ENCODE peak calls at places on chromosomes 4 and X, in nine cellular contexts. One of them, this sample, is unnamed.

GRCh38 chr4:119016636-119017035 is 119.0 kb upstream of the MYOZ2 start:
- DNase-seq in esophagus squamous epithelium: no peak
- DNase-seq in ovary: no peak
- DNase-seq in spleen: no peak
- DNase-seq in Peyer's patch: no peak
- DNase-seq in IMR-90: peak; percentile 93
- DNase-seq in H1: no peak
- DNase-seq in heart left ventricle: no peak
- DNase-seq in body of pancreas: no peak
- DNase-seq in this sample: no peak

GRCh38 chr4:118265312-118266144 is 87.3 kb downstream of the PRSS12 start:
- DNase-seq in ovary: peak; percentile 55
- DNase-seq in H1: no peak
- DNase-seq in esophagus squamous epithelium: no peak
- DNase-seq in spleen: peak; percentile 74
- DNase-seq in IMR-90: no peak
- DNase-seq in Peyer's patch: no peak
- DNase-seq in body of pancreas: peak; percentile 60
- DNase-seq in heart left ventricle: no peak
- DNase-seq in this sample: no peak

GRCh38 chrX:31318866-31319265 is 247.0 kb upstream of the FTHL17 start:
- DNase-seq in heart left ventricle: no peak
- DNase-seq in spleen: no peak
- DNase-seq in IMR-90: no peak
- DNase-seq in H1: no peak
- DNase-seq in Peyer's patch: no peak
- DNase-seq in esophagus squamous epithelium: no peak
- DNase-seq in body of pancreas: no peak
- DNase-seq in ovary: no peak
- DNase-seq in this sample: no peak

GRCh38 chrX:153988493-153988892 is 15.9 kb downstream of the TMEM187 start:
- DNase-seq in ovary: no peak
- DNase-seq in esophagus squamous epithelium: no peak
- DNase-seq in spleen: no peak
- DNase-seq in Peyer's patch: no peak
- DNase-seq in body of pancreas: no peak
- DNase-seq in H1: no peak
- DNase-seq in heart left ventricle: no peak
- DNase-seq in IMR-90: no peak
- DNase-seq in this sample: no peak

GRCh38 chrX:119391279-119391678 is 7.9 kb upstream of the SLC25A43 start:
- DNase-seq in heart left ventricle: no peak
- DNase-seq in IMR-90: peak; percentile 25
- DNase-seq in Peyer's patch: no peak
- DNase-seq in H1: no peak
- DNase-seq in spleen: no peak
- DNase-seq in body of pancreas: peak; percentile 47
- DNase-seq in ovary: no peak
- DNase-seq in esophagus squamous epithelium: no peak
- DNase-seq in this sample: no peak

GRCh38 chr4:101948951-101949350 is 158.4 kb downstream of the BANK1 start:
- DNase-seq in IMR-90: peak; percentile 31
- DNase-seq in ovary: no peak
- DNase-seq in H1: no peak
- DNase-seq in spleen: no peak
- DNase-seq in heart left ventricle: no peak
- DNase-seq in body of pancreas: no peak
- DNase-seq in esophagus squamous epithelium: no peak
- DNase-seq in Peyer's patch: no peak
- DNase-seq in this sample: no peak

GRCh38 chr4:123381996-123382395 is 14.6 kb upstream of the SPRY1 start:
- DNase-seq in H1: no peak
- DNase-seq in IMR-90: no peak
- DNase-seq in esophagus squamous epithelium: no peak
- DNase-seq in body of pancreas: no peak
- DNase-seq in heart left ventricle: no peak
- DNase-seq in spleen: no peak
- DNase-seq in Peyer's patch: no peak
- DNase-seq in ovary: no peak
- DNase-seq in this sample: no peak

GRCh38 chrX:138964501-138964900 is 253.0 kb upstream of the FGF13 start:
- DNase-seq in body of pancreas: no peak
- DNase-seq in spleen: no peak
- DNase-seq in esophagus squamous epithelium: no peak
- DNase-seq in IMR-90: no peak
- DNase-seq in Peyer's patch: no peak
- DNase-seq in heart left ventricle: peak; percentile 4
- DNase-seq in ovary: no peak
- DNase-seq in H1: no peak
- DNase-seq in this sample: no peak

GRCh38 chr4:54277691-54278090 is 48.6 kb downstream of the PDGFRA start:
- DNase-seq in spleen: no peak
- DNase-seq in H1: no peak
- DNase-seq in heart left ventricle: no peak
- DNase-seq in body of pancreas: no peak
- DNase-seq in IMR-90: peak; percentile 92
- DNase-seq in esophagus squamous epithelium: no peak
- DNase-seq in Peyer's patch: no peak
- DNase-seq in ovary: no peak
- DNase-seq in this sample: no peak

GRCh38 chrX:155020591-155020990 is 1.9 kb downstream of the F8 start:
- DNase-seq in ovary: no peak
- DNase-seq in IMR-90: no peak
- DNase-seq in esophagus squamous epithelium: no peak
- DNase-seq in heart left ventricle: no peak
- DNase-seq in H1: no peak
- DNase-seq in spleen: no peak
- DNase-seq in body of pancreas: no peak
- DNase-seq in Peyer's patch: no peak
- DNase-seq in this sample: no peak

GRCh38 chr4:110798682-110799081 is 175.8 kb upstream of the PITX2 start:
- DNase-seq in IMR-90: no peak
- DNase-seq in H1: no peak
- DNase-seq in Peyer's patch: no peak
- DNase-seq in body of pancreas: no peak
- DNase-seq in heart left ventricle: no peak
- DNase-seq in spleen: no peak
- DNase-seq in ovary: no peak
- DNase-seq in esophagus squamous epithelium: no peak
- DNase-seq in this sample: peak; percentile 83

GRCh38 chr4:89615056-89615455 is 221.9 kb downstream of the SNCA start:
- DNase-seq in H1: no peak
- DNase-seq in Peyer's patch: no peak
- DNase-seq in heart left ventricle: no peak
- DNase-seq in ovary: no peak
- DNase-seq in spleen: no peak
- DNase-seq in IMR-90: no peak
- DNase-seq in esophagus squamous epithelium: no peak
- DNase-seq in body of pancreas: no peak
- DNase-seq in this sample: no peak

GRCh38 chr4:155564880-155565279 is 101.8 kb upstream of the GUCY1A1 start:
- DNase-seq in Peyer's patch: no peak
- DNase-seq in esophagus squamous epithelium: no peak
- DNase-seq in heart left ventricle: no peak
- DNase-seq in H1: no peak
- DNase-seq in ovary: no peak
- DNase-seq in IMR-90: no peak
- DNase-seq in spleen: no peak
- DNase-seq in body of pancreas: no peak
- DNase-seq in this sample: no peak

GRCh38 chr4:10094841-10095240 is 21.8 kb downstream of the WDR1 start:
- DNase-seq in H1: no peak
- DNase-seq in Peyer's patch: no peak
- DNase-seq in body of pancreas: no peak
- DNase-seq in heart left ventricle: no peak
- DNase-seq in spleen: no peak
- DNase-seq in ovary: no peak
- DNase-seq in IMR-90: no peak
- DNase-seq in esophagus squamous epithelium: no peak
- DNase-seq in this sample: no peak

GRCh38 chr4:126938023-126938422 is 694.7 kb upstream of the INTU start:
- DNase-seq in body of pancreas: no peak
- DNase-seq in Peyer's patch: no peak
- DNase-seq in heart left ventricle: no peak
- DNase-seq in ovary: no peak
- DNase-seq in IMR-90: peak; percentile 33
- DNase-seq in H1: no peak
- DNase-seq in esophagus squamous epithelium: no peak
- DNase-seq in spleen: no peak
- DNase-seq in this sample: no peak

GRCh38 chrX:13622565-13622964 is 30.4 kb upstream of the TCEANC start:
- DNase-seq in body of pancreas: no peak
- DNase-seq in IMR-90: no peak
- DNase-seq in heart left ventricle: no peak
- DNase-seq in spleen: no peak
- DNase-seq in esophagus squamous epithelium: no peak
- DNase-seq in ovary: no peak
- DNase-seq in Peyer's patch: no peak
- DNase-seq in H1: no peak
- DNase-seq in this sample: no peak

GRCh38 chrX:52995135-52995973 is 37.0 kb upstream of the FAM156A start:
- DNase-seq in esophagus squamous epithelium: peak; percentile 56
- DNase-seq in H1: peak; percentile 82
- DNase-seq in heart left ventricle: peak; percentile 94
- DNase-seq in body of pancreas: peak; percentile 92
- DNase-seq in IMR-90: peak; percentile 94
- DNase-seq in ovary: peak; percentile 94
- DNase-seq in spleen: peak; percentile 94
- DNase-seq in Peyer's patch: peak; percentile 85
- DNase-seq in this sample: peak; percentile 98

GRCh38 chr4:107034091-107034698 is 1.9 kb downstream of the DKK2 start:
- DNase-seq in Peyer's patch: no peak
- DNase-seq in heart left ventricle: peak; percentile 9
- DNase-seq in body of pancreas: peak; percentile 10
- DNase-seq in H1: peak; percentile 71
- DNase-seq in IMR-90: no peak
- DNase-seq in ovary: peak; percentile 35
- DNase-seq in spleen: peak; percentile 75
- DNase-seq in esophagus squamous epithelium: no peak
- DNase-seq in this sample: peak; percentile 22

GRCh38 chr4:52869196-52869595 is 7.1 kb downstream of the RASL11B start:
- DNase-seq in spleen: no peak
- DNase-seq in heart left ventricle: peak; percentile 74
- DNase-seq in IMR-90: peak; percentile 36
- DNase-seq in H1: no peak
- DNase-seq in body of pancreas: peak; percentile 16
- DNase-seq in esophagus squamous epithelium: no peak
- DNase-seq in Peyer's patch: no peak
- DNase-seq in ovary: peak; percentile 84
- DNase-seq in this sample: peak; percentile 87

DNA sequence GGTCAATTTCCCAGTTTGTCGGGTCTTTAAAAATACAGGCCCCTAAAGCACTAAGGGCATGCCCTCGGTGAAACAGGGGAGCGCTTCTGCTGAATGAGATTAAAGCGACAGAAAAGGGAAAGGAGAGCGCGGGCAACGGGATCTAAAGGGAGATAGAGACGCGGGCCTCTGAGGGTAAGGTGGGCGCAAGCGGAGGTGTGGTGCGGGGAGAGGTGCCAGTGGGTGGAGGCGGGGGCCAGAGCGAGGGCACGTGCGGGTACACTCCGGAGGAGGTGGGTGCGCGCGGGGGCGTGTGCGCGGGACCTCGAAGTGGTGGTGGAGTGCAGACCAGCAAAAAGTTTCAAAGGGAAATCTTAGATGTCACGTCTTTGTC is 777 bp upstream of the TET2 start:
- DNase-seq in spleen: peak; percentile 88
- DNase-seq in IMR-90: no peak
- DNase-seq in body of pancreas: no peak
- DNase-seq in Peyer's patch: peak; percentile 38
- DNase-seq in ovary: no peak
- DNase-seq in esophagus squamous epithelium: peak; percentile 2
- DNase-seq in H1: peak; percentile 66
- DNase-seq in heart left ventricle: no peak
- DNase-seq in this sample: peak; percentile 24
- TF ChIP-seq CTCF in spleen: no peak
- TF ChIP-seq CTCF in IMR-90: no peak
- TF ChIP-seq CTCF in body of pancreas: no peak
- TF ChIP-seq CTCF in Peyer's patch: no peak
- TF ChIP-seq CTCF in ovary: no peak
- TF ChIP-seq CTCF in esophagus squamous epithelium: no peak
- TF ChIP-seq CTCF in H1: no peak
- TF ChIP-seq CTCF in heart left ventricle: no peak
- TF ChIP-seq CTCF in this sample: no peak

GRCh38 chr4:48985976-48986653 is at the start of gene CWH43:
- DNase-seq in esophagus squamous epithelium: no peak
- DNase-seq in ovary: no peak
- DNase-seq in heart left ventricle: no peak
- DNase-seq in Peyer's patch: no peak
- DNase-seq in spleen: no peak
- DNase-seq in H1: peak; percentile 80
- DNase-seq in IMR-90: no peak
- DNase-seq in body of pancreas: no peak
- DNase-seq in this sample: no peak
- TF ChIP-seq POLR2A in esophagus squamous epithelium: no peak
- TF ChIP-seq POLR2A in ovary: no peak
- TF ChIP-seq POLR2A in heart left ventricle: no peak
- TF ChIP-seq POLR2A in Peyer's patch: no peak
- TF ChIP-seq POLR2A in spleen: no peak
- TF ChIP-seq POLR2A in H1: no peak
- TF ChIP-seq POLR2A in IMR-90: no peak
- TF ChIP-seq POLR2A in body of pancreas: no peak
- TF ChIP-seq POLR2A in this sample: no peak

GRCh38 chr4:153116101-153116680 is 88.1 kb upstream of the TRIM2 start:
- DNase-seq in body of pancreas: no peak
- DNase-seq in heart left ventricle: no peak
- DNase-seq in H1: no peak
- DNase-seq in Peyer's patch: no peak
- DNase-seq in esophagus squamous epithelium: no peak
- DNase-seq in ovary: no peak
- DNase-seq in spleen: no peak
- DNase-seq in IMR-90: no peak
- DNase-seq in this sample: no peak
- H3K4me3 ChIP-seq in body of pancreas: no peak overlapping the region
- H3K4me3 ChIP-seq in heart left ventricle: peak overlapping the region; percentile 20
- H3K4me3 ChIP-seq in H1: no peak overlapping the region
- H3K4me3 ChIP-seq in Peyer's patch: no peak overlapping the region
- H3K4me3 ChIP-seq in esophagus squamous epithelium: peak overlapping the region; percentile 46
- H3K4me3 ChIP-seq in ovary: peak overlapping the region; percentile 3
- H3K4me3 ChIP-seq in spleen: no peak overlapping the region
- H3K4me3 ChIP-seq in IMR-90: no peak overlapping the region
- H3K4me3 ChIP-seq in this sample: no peak overlapping the region

GRCh38 chr4:7769936-7770674 is 169.6 kb downstream of the AFAP1 start:
- DNase-seq in body of pancreas: no peak
- DNase-seq in IMR-90: peak; percentile 25
- DNase-seq in esophagus squamous epithelium: no peak
- DNase-seq in Peyer's patch: no peak
- DNase-seq in spleen: peak; percentile 62
- DNase-seq in ovary: no peak
- DNase-seq in heart left ventricle: no peak
- DNase-seq in H1: peak; percentile 60
- DNase-seq in this sample: no peak
- TF ChIP-seq CTCF in body of pancreas: peak; percentile 24
- TF ChIP-seq CTCF in IMR-90: peak; percentile 48
- TF ChIP-seq CTCF in esophagus squamous epithelium: no peak
- TF ChIP-seq CTCF in Peyer's patch: peak; percentile 40
- TF ChIP-seq CTCF in spleen: no peak
- TF ChIP-seq CTCF in ovary: no peak
- TF ChIP-seq CTCF in heart left ventricle: peak; percentile 46
- TF ChIP-seq CTCF in H1: peak; percentile 71
- TF ChIP-seq CTCF in this sample: no peak